ENCODE peak calls at places on chromosome 4, in seven cellular contexts. D, J, R, B, G, N and O are unnamed samples.

GRCh38 chr4:3729188-3729884 is 36.8 kb upstream of the ADRA2C start:
- DNase-seq in R (peak; percentile 28), J (no peak), D (no peak), B (no peak), G (no peak), N (no peak), O (no peak)

GRCh38 chr4:59973496-59973895 is 1226.6 kb upstream of the ADGRL3 start:
- DNase-seq in J (no peak), N (no peak), R (no peak), D (no peak), G (no peak), B (no peak), O (no peak)

GRCh38 chr4:24598025-24598424 is 13.7 kb upstream of the DHX15 start:
- DNase-seq in R (no peak), J (no peak), G (no peak), B (no peak), D (peak; percentile 84), N (no peak), O (no peak)

GRCh38 chr4:17376205-17376604 is 135.7 kb downstream of the QDPR start:
- DNase-seq in D (no peak), B (no peak), N (no peak), J (no peak), G (no peak), R (no peak), O (peak; percentile 65)

GRCh38 chr4:187929024-187929423 is 66.5 kb upstream of the ZFP42 start:
- DNase-seq in G (no peak), R (no peak), J (no peak), N (no peak), B (no peak), D (no peak), O (no peak)

GRCh38 chr4:140103676-140104075 is 50.3 kb downstream of the MAML3 start:
- DNase-seq in R (no peak), N (no peak), B (no peak), D (no peak), J (no peak), G (no peak), O (peak; percentile 74)

GRCh38 chr4:3745886-3746656 is 20.1 kb upstream of the ADRA2C start:
- DNase-seq in R (no peak), B (no peak), D (no peak), J (no peak), G (peak; percentile 28), N (no peak), O (no peak)

GRCh38 chr4:158314756-158315487 is 104.6 kb downstream of the TMEM144 start:
- DNase-seq in R (no peak), N (no peak), D (no peak), B (no peak), G (no peak), J (no peak), O (peak; percentile 95)

GRCh38 chr4:12993923-12994322 is 490.2 kb downstream of the RAB28 start:
- DNase-seq in G (no peak), N (no peak), R (no peak), D (no peak), J (no peak), B (no peak), O (no peak)

GRCh38 chr4:4950891-4951290 is 68.4 kb downstream of the CYTL1 start:
- DNase-seq in J (no peak), D (no peak), N (no peak), G (no peak), R (no peak), B (no peak), O (no peak)

GRCh38 chr4:152983774-152984411 is 47.8 kb downstream of the FHDC1 start:
- DNase-seq in B (no peak), G (no peak), N (no peak), D (no peak), J (no peak), R (no peak), O (peak; percentile 47)

GRCh38 chr4:152369903-152370296 is 166.0 kb downstream of the FBXW7 start:
- DNase-seq in N (no peak), B (no peak), J (no peak), G (no peak), D (no peak), R (no peak), O (no peak)

GRCh38 chr4:148539387-148539786 is 97.2 kb upstream of the NR3C2 start:
- DNase-seq in R (no peak), G (no peak), N (no peak), D (peak; percentile 77), B (no peak), J (no peak), O (no peak)

GRCh38 chr4:76407440-76408119 is 13.4 kb downstream of the CCDC158 start:
- DNase-seq in N (no peak), J (no peak), R (no peak), G (no peak), D (no peak), B (no peak), O (no peak)

GRCh38 chr4:135065366-135065765 is 863.8 kb upstream of the PABPC4L start:
- DNase-seq in G (no peak), R (no peak), D (no peak), B (no peak), J (no peak), N (no peak), O (peak; percentile 20)

GRCh38 chr4:181046809-181047208 is 1196.4 kb upstream of the TENM3 start:
- DNase-seq in D (no peak), G (no peak), N (no peak), R (no peak), J (no peak), B (no peak), O (no peak)

GRCh38 chr4:132593717-132594400 is 555.2 kb upstream of the PCDH10 start:
- DNase-seq in N (no peak), B (no peak), D (no peak), G (no peak), R (no peak), J (no peak), O (peak; percentile 11)

GRCh38 chr4:81314897-81315470 is 100.0 kb upstream of the PRKG2 start:
- DNase-seq in N (no peak), R (no peak), G (no peak), B (no peak), D (no peak), J (no peak), O (peak; percentile 60)

GRCh38 chr4:73721419-73721818 is 18.9 kb upstream of the CXCL8 start:
- DNase-seq in B (no peak), J (no peak), N (no peak), D (no peak), G (no peak), R (no peak), O (peak; percentile 92)

GRCh38 chr4:132710971-132711370 is 438.1 kb upstream of the PCDH10 start:
- DNase-seq in R (no peak), J (no peak), G (no peak), B (no peak), D (no peak), N (no peak), O (no peak)

GRCh38 chr4:182354867-182355266 is 111.7 kb downstream of the TENM3 start:
- DNase-seq in J (no peak), B (no peak), R (no peak), G (no peak), N (no peak), D (no peak), O (no peak)

GRCh38 chr4:128812360-128812958 is 3.0 kb downstream of the JADE1 start:
- DNase-seq in G (no peak), J (no peak), D (no peak), R (peak; percentile 12), N (peak; percentile 63), B (peak; percentile 57), O (peak; percentile 74)

GRCh38 chr4:183264614-183265013 is 55.5 kb downstream of the CLDN22 start:
- DNase-seq in D (no peak), G (no peak), B (no peak), J (no peak), R (no peak), N (no peak), O (peak; percentile 21)

DNA sequence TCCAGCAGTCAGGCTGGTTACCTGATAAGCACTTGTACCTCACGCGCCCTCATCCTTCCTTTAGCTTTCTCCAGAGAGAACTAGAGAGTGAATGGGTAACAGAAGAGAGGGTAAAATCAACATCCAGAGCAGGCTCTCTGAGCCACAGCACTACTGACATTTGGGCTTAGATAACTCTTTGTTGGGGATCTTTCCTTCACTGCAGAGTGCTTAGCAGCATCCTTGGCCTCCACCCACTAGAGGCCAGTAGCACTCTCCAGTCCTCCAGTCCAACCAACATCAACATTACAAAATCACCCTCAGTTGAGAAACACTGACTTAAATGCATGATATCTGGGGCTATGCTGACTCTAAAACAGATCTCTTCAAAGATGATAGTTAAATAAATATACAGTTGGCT is 220.7 kb downstream of the TACR3 start:
- DNase-seq in N (no peak), D (no peak), J (no peak), B (no peak), R (no peak), G (no peak), O (peak; percentile 21)
- TF ChIP-seq CTCF in N (no peak), D (no peak), J (peak; percentile 24), B (no peak), R (no peak), G (no peak), O (peak; percentile 14)

DNA sequence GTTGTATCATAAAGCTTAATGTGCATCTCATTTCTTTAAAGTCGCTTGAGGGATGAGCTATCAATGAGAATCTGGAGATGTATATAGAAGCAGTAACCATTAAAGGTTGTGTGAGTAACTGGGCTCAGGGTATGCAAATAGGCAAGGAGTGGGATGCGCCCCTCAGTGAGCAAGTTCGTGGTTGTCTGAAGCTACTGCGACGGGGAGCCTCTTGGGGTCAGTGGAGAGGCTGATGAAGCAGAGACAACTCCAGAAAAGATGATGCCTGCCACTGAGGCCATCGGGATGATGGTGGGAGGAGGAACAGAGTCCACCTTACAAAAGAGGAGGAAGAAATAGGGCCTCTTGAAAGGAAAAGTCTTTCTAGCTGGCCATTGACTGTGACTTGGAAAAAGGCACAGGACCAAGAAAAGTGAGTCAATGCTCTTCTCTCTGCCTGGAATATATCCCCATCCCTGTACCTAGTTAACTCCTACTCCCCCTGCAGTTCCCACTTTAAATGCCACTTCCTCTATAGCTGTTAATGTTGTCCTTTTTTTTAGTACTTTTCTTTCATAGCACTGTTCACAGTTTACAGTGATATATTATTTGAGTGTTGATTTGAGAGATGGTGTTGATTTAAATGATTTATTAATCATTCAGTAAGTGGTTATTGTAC is 51.4 kb upstream of the LSM6 start:
- DNase-seq in B (no peak), R (no peak), J (no peak), G (no peak), N (no peak), D (no peak), O (no peak)
- H3K4me3 ChIP-seq in B (no peak overlapping the region), R (no peak overlapping the region), J (no peak overlapping the region), G (no peak overlapping the region), N (no peak overlapping the region), D (no peak overlapping the region), O (no peak overlapping the region)

GRCh38 chr4:98150092-98150761 is 7.0 kb upstream of the STPG2 start:
- DNase-seq in N (no peak), R (no peak), J (no peak), D (no peak), G (no peak), B (no peak), O (peak; percentile 44)
- TF ChIP-seq CTCF in N (peak; percentile 35), R (no peak), J (no peak), D (no peak), G (peak; percentile 17), B (no peak), O (peak; percentile 12)

GRCh38 chr4:54495641-54496040 is 162.1 kb upstream of the KIT start:
- DNase-seq in N (no peak), D (no peak), G (no peak), J (no peak), B (no peak), R (no peak), O (no peak)
- H3K4me3 ChIP-seq in N (no peak overlapping the region), D (no peak overlapping the region), G (no peak overlapping the region), J (no peak overlapping the region), B (no peak overlapping the region), R (no peak overlapping the region), O (no peak overlapping the region)